ENCODE peak calls at places on chromosome 1, in six cellular contexts. V is lower lobe of right lung, E is kidney epithelial cell, R is thyroid gland, G is psoas muscle, U is mammary epithelial cell. T is an unnamed sample.

GRCh38 chr1:50208296-50208695 is 99.6 kb downstream of the ELAVL4 start:
- DNase-seq in V (no peak), E (no peak), R (no peak), G (no peak), U (no peak), T (no peak)

GRCh38 chr1:184664042-184664659 is 90.5 kb downstream of the EDEM3 start:
- DNase-seq in V (peak), E (no peak), R (peak), G (peak), U (peak), T (peak)

GRCh38 chr1:224747578-224747977 is 131.5 kb downstream of the CNIH3 start:
- DNase-seq in V (no peak), E (no peak), R (peak), G (no peak), U (peak), T (no peak)

GRCh38 chr1:203045821-203046594 is 19.7 kb downstream of the PPFIA4 start:
- DNase-seq in V (no peak), E (no peak), R (no peak), G (no peak), U (no peak), T (no peak)

GRCh38 chr1:190138711-190139110 is 339.0 kb downstream of the BRINP3 start:
- DNase-seq in V (no peak), E (no peak), R (no peak), G (no peak), U (no peak), T (no peak)

GRCh38 chr1:154996966-154997701 is 3.7 kb downstream of the LENEP start:
- DNase-seq in V (no peak), E (no peak), R (no peak), G (no peak), U (no peak), T (no peak)

GRCh38 chr1:52751589-52752306 is 25.5 kb downstream of the ZYG11B start:
- DNase-seq in V (no peak), E (peak), R (peak), G (no peak), U (no peak), T (no peak)

GRCh38 chr1:216805233-216805632 is 82.0 kb upstream of the ESRRG start:
- DNase-seq in V (no peak), E (no peak), R (no peak), G (no peak), U (peak), T (no peak)

GRCh38 chr1:37622131-37622530 is 12.6 kb downstream of the RSPO1 start:
- DNase-seq in V (no peak), E (no peak), R (no peak), G (no peak), U (no peak), T (no peak)

GRCh38 chr1:147264158-147264768 is 21.8 kb downstream of the CHD1L start:
- DNase-seq in V (no peak), E (no peak), R (no peak), G (no peak), U (peak), T (no peak)

GRCh38 chr1:29601021-29601420 is 364.7 kb downstream of the PTPRU start:
- DNase-seq in V (no peak), E (no peak), R (no peak), G (no peak), U (no peak), T (no peak)

GRCh38 chr1:44819594-44820327 is 11.4 kb downstream of the BTBD19 start:
- DNase-seq in V (peak), E (peak), R (peak), G (peak), U (peak), T (peak)

GRCh38 chr1:157154940-157155514 is 16.8 kb upstream of the ETV3 start:
- DNase-seq in V (peak), E (no peak), R (peak), G (peak), U (peak), T (no peak)

GRCh38 chr1:78329475-78329874 is 161.3 kb upstream of the PTGFR start:
- DNase-seq in V (no peak), E (no peak), R (no peak), G (no peak), U (no peak), T (no peak)

GRCh38 chr1:231971397-231972233 is 345.0 kb downstream of the DISC1 start:
- DNase-seq in V (no peak), E (no peak), R (no peak), G (no peak), U (peak), T (no peak)

GRCh38 chr1:151775894-151776664 is 12.8 kb upstream of the MRPL9 start:
- DNase-seq in V (no peak), E (no peak), R (no peak), G (no peak), U (no peak), T (no peak)

GRCh38 chr1:28193701-28194161 is 17.2 kb upstream of the PTAFR start:
- DNase-seq in V (no peak), E (peak), R (no peak), G (no peak), U (peak), T (no peak)

GRCh38 chr1:26083246-26083645 is 15.8 kb upstream of the TRIM63 start:
- DNase-seq in V (no peak), E (no peak), R (no peak), G (peak), U (peak), T (no peak)

GRCh38 chr1:54161495-54162168 is 8.8 kb upstream of the CDCP2 start:
- DNase-seq in V (no peak), E (no peak), R (no peak), G (no peak), U (no peak), T (no peak)

GRCh38 chr1:230250676-230251075 is 175.5 kb downstream of the PGBD5 start:
- DNase-seq in V (no peak), E (no peak), R (peak), G (no peak), U (no peak), T (no peak)

GRCh38 chr1:62315387-62315786 is 3.8 kb downstream of the KANK4 start:
- DNase-seq in V (no peak), E (no peak), R (no peak), G (no peak), U (no peak), T (no peak)

GRCh38 chr1:227951624-227952373 is 4.1 kb upstream of the WNT9A start:
- DNase-seq in V (peak), E (no peak), R (no peak), G (no peak), U (no peak), T (no peak)

GRCh38 chr1:62082456-62083363 is 111.9 kb upstream of the L1TD1 start:
- DNase-seq in V (no peak), E (peak), R (peak), G (no peak), U (peak), T (no peak)

GRCh38 chr1:185969524-185969991 is 235.4 kb downstream of the HMCN1 start:
- DNase-seq in V (no peak), E (no peak), R (no peak), G (no peak), U (no peak), T (no peak)

GRCh38 chr1:163145435-163145834 is 57.3 kb downstream of the RGS5 start:
- DNase-seq in V (no peak), E (no peak), R (no peak), G (no peak), U (peak), T (no peak)

GRCh38 chr1:11465307-11465706 is 13.6 kb upstream of the DISP3 start:
- DNase-seq in V (no peak), E (no peak), R (no peak), G (no peak), U (no peak), T (no peak)

GRCh38 chr1:75539230-75540116 is 71.4 kb downstream of the SLC44A5 start:
- DNase-seq in V (no peak), E (peak), R (no peak), G (no peak), U (no peak), T (no peak)

GRCh38 chr1:33348676-33349080 is 27.8 kb upstream of the A3GALT2 start:
- DNase-seq in V (no peak), E (no peak), R (no peak), G (peak), U (no peak), T (no peak)

GRCh38 chr1:113981962-113982931 is 3.0 kb downstream of the OLFML3 start:
- DNase-seq in V (no peak), E (peak), R (peak), G (peak), U (peak), T (no peak)

GRCh38 chr1:117271959-117272358 is 61.2 kb upstream of the VTCN1 start:
- DNase-seq in V (no peak), E (no peak), R (no peak), G (no peak), U (no peak), T (no peak)

GRCh38 chr1:151888972-151889570 is 20.2 kb downstream of the THEM4 start:
- DNase-seq in V (no peak), E (no peak), R (no peak), G (no peak), U (no peak), T (no peak)

GRCh38 chr1:224816062-224816461 is 113.4 kb upstream of the DNAH14 start:
- DNase-seq in V (no peak), E (no peak), R (no peak), G (no peak), U (no peak), T (no peak)

GRCh38 chr1:174167404-174167803 is 8.1 kb downstream of the RABGAP1L start:
- DNase-seq in V (no peak), E (no peak), R (no peak), G (no peak), U (no peak), T (no peak)

GRCh38 chr1:208233546-208233945 is 10.6 kb downstream of the PLXNA2 start:
- DNase-seq in V (peak), E (no peak), R (peak), G (no peak), U (no peak), T (peak)

GRCh38 chr1:27519341-27520258 is 29.6 kb upstream of the WASF2 start:
- DNase-seq in V (no peak), E (no peak), R (peak), G (peak), U (no peak), T (no peak)

GRCh38 chr1:202074985-202075773 is 47.5 kb upstream of the GPR37L1 start:
- DNase-seq in V (no peak), E (no peak), R (no peak), G (no peak), U (no peak), T (no peak)

GRCh38 chr1:237492359-237492758 is 398.4 kb downstream of the ZP4 start:
- DNase-seq in V (no peak), E (no peak), R (no peak), G (no peak), U (no peak), T (no peak)
- TF ChIP-seq CTCF in V (no peak), E (no peak), R (no peak), G (no peak), U (no peak), T (no peak)

GRCh38 chr1:20587639-20588017 is 1.3 kb upstream of the CDA start:
- DNase-seq in V (no peak), E (no peak), R (peak), G (no peak), U (peak), T (no peak)

GRCh38 chr1:20590313-20590777 is 1.4 kb downstream of the CDA start:
- DNase-seq in V (peak), E (no peak), R (no peak), G (peak), U (no peak), T (no peak)

GRCh38 chr1:20586939-20587638 is 1.8 kb upstream of the CDA start:
- DNase-seq in V (no peak), E (no peak), R (no peak), G (peak), U (no peak), T (no peak)

GRCh38 chr1:20589331-20590312 is 725 bp downstream of the CDA start:
- DNase-seq in V (peak), E (no peak), R (peak), G (peak), U (no peak), T (no peak)

DNA sequence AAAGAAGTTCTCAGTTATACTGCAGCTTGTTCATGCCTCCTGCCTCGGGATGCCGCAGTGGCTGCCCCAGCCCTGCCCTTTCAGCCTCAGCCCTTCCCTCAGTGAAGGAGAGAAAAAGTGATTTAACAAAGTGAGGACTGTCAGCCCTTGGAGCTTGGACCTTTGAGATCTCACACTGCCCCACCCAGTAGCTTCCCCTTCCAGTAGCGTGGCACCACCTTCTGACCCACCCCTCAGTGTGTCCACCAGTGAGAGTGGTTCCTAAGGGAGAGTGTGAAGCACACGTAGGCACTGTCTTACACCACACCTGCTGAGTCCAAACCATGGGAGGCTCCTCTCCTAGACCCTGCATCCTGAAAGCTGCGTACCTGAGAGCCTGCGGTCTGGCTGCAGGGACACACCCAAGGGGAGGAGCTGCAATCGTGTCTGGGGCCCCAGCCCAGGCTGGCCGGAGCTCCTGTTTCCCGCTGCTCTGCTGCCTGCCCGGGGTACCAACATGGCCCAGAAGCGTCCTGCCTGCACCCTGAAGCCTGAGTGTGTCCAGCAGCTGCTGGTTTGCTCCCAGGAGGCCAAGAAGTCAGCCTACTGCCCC is at the start of gene CDA:
- DNase-seq in V (peak), E (no peak), R (no peak), G (peak), U (peak), T (no peak)
- H3K4me3 ChIP-seq in V (peak), E (peak), R (no peak), G (peak), U (peak), T (no peak)

GRCh38 chr1:64973061-64973647 is 6.8 kb upstream of the JAK1 start:
- DNase-seq in V (no peak), E (no peak), R (no peak), G (no peak), U (no peak), T (no peak)
- TF ChIP-seq CTCF in V (no peak), E (no peak), R (no peak), G (no peak), U (no peak), T (no peak)

GRCh38 chr1:205046870-205047269 is 3.9 kb downstream of the CNTN2 start:
- DNase-seq in V (no peak), E (no peak), R (no peak), G (no peak), U (no peak), T (peak)
- H3K4me3 ChIP-seq in V (no peak), E (no peak), R (no peak), G (no peak), U (no peak), T (peak)

GRCh38 chr1:178644308-178645120 is 80.5 kb upstream of the RALGPS2 start:
- DNase-seq in V (no peak), E (no peak), R (peak), G (no peak), U (no peak), T (no peak)

GRCh38 chr1:178645157-178645825 is 79.8 kb upstream of the RALGPS2 start:
- DNase-seq in V (no peak), E (no peak), R (no peak), G (no peak), U (no peak), T (no peak)

GRCh38 chr1:178645826-178646200 is 79.2 kb upstream of the RALGPS2 start:
- DNase-seq in V (no peak), E (no peak), R (no peak), G (no peak), U (peak), T (no peak)

GRCh38 chr1:178646821-178647220 is 78.2 kb upstream of the RALGPS2 start:
- DNase-seq in V (no peak), E (no peak), R (no peak), G (no peak), U (no peak), T (no peak)

GRCh38 chr1:178643871-178644270 is 81.2 kb upstream of the RALGPS2 start:
- DNase-seq in V (no peak), E (no peak), R (no peak), G (no peak), U (no peak), T (no peak)
- TF ChIP-seq CTCF in V (no peak), E (no peak), R (no peak), G (no peak), U (no peak), T (no peak)

GRCh38 chr1:205591522-205592351 is 40.1 kb downstream of the ELK4 start:
- DNase-seq in V (peak), E (no peak), R (peak), G (peak), U (peak), T (peak)
- H3K4me3 ChIP-seq in V (peak), E (peak), R (no peak), G (peak), U (no peak), T (peak)

GRCh38 chr1:160834945-160835565 is 27.6 kb downstream of the CD244 start:
- DNase-seq in V (no peak), E (no peak), R (peak), G (no peak), U (peak), T (no peak)
- TF ChIP-seq CTCF in V (peak), E (peak), R (peak), G (peak), U (peak), T (no peak)

DNA sequence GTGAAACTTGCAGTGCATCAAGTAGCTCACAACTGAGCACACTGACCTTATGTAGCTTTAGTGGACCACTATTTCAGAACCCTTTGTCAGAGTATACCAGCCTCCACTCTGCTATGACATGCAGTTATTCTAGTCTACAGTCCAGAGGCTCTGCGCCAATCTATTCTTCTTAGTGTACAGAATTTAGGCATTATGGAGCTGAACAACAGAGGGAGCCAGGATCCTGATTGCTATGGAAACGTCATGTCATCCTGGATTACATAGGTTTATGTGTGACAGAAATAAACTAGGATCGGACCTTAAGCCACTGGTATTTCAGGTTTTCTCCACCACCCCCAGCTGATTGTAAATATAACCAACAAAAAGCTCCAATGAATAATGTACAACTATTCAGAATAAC is 48.1 kb upstream of the EEIG2 start:
- DNase-seq in V (no peak), E (no peak), R (no peak), G (no peak), U (no peak), T (no peak)
- H3K4me3 ChIP-seq in V (no peak), E (no peak), R (no peak), G (no peak), U (no peak), T (no peak)

T was measured in dorsolateral prefrontal cortex.